ENCODE peak calls at places on chromosomes 6 and 20, in seven cellular contexts. One of them, this sample, is unnamed.

GRCh38 chr6:10882654-10883053 is 813 bp upstream of the GCM2 start:
- DNase-seq in psoas muscle: no peak
- DNase-seq in transverse colon: no peak
- DNase-seq in fibroblast of pulmonary artery: no peak
- DNase-seq in testis: no peak
- DNase-seq in cardiac fibroblast: no peak
- DNase-seq in fibroblast of lung: no peak
- DNase-seq in this sample: no peak

GRCh38 chr6:163999475-164000125 is 585.1 kb downstream of the QKI start:
- DNase-seq in testis: no peak
- DNase-seq in fibroblast of pulmonary artery: peak; percentile 9
- DNase-seq in fibroblast of lung: no peak
- DNase-seq in transverse colon: no peak
- DNase-seq in psoas muscle: no peak
- DNase-seq in cardiac fibroblast: no peak
- DNase-seq in this sample: no peak

GRCh38 chr20:62010551-62011402 is 54.9 kb downstream of the TAF4 start:
- DNase-seq in cardiac fibroblast: peak; percentile 66
- DNase-seq in fibroblast of lung: peak; percentile 37
- DNase-seq in transverse colon: peak; percentile 53
- DNase-seq in testis: peak; percentile 76
- DNase-seq in fibroblast of pulmonary artery: peak; percentile 65
- DNase-seq in psoas muscle: peak; percentile 72
- DNase-seq in this sample: peak; percentile 18

GRCh38 chr6:28142446-28142845 is 763 bp downstream of the ZKSCAN8 start:
- DNase-seq in psoas muscle: no peak
- DNase-seq in transverse colon: no peak
- DNase-seq in fibroblast of lung: peak; percentile 21
- DNase-seq in testis: no peak
- DNase-seq in cardiac fibroblast: peak; percentile 22
- DNase-seq in fibroblast of pulmonary artery: no peak
- DNase-seq in this sample: no peak

GRCh38 chr6:37451411-37452273 is 18.6 kb downstream of the CMTR1 start:
- DNase-seq in testis: no peak
- DNase-seq in fibroblast of lung: peak; percentile 20
- DNase-seq in transverse colon: no peak
- DNase-seq in fibroblast of pulmonary artery: no peak
- DNase-seq in cardiac fibroblast: peak; percentile 31
- DNase-seq in psoas muscle: no peak
- DNase-seq in this sample: no peak

GRCh38 chr6:162379762-162380409 is 347.7 kb downstream of the PRKN start:
- DNase-seq in transverse colon: no peak
- DNase-seq in testis: no peak
- DNase-seq in fibroblast of pulmonary artery: no peak
- DNase-seq in cardiac fibroblast: no peak
- DNase-seq in fibroblast of lung: peak; percentile 45
- DNase-seq in psoas muscle: no peak
- DNase-seq in this sample: peak; percentile 22

GRCh38 chr20:24423794-24424307 is 45.6 kb upstream of the SYNDIG1 start:
- DNase-seq in cardiac fibroblast: no peak
- DNase-seq in testis: no peak
- DNase-seq in psoas muscle: no peak
- DNase-seq in fibroblast of pulmonary artery: no peak
- DNase-seq in transverse colon: no peak
- DNase-seq in fibroblast of lung: no peak
- DNase-seq in this sample: no peak

GRCh38 chr6:1297746-1298145 is 14.2 kb upstream of the FOXQ1 start:
- DNase-seq in psoas muscle: no peak
- DNase-seq in fibroblast of lung: peak; percentile 15
- DNase-seq in transverse colon: no peak
- DNase-seq in testis: no peak
- DNase-seq in cardiac fibroblast: no peak
- DNase-seq in fibroblast of pulmonary artery: no peak
- DNase-seq in this sample: no peak

GRCh38 chr6:50791900-50792508 is 26.7 kb upstream of the TFAP2B start:
- DNase-seq in psoas muscle: no peak
- DNase-seq in transverse colon: no peak
- DNase-seq in fibroblast of lung: peak; percentile 4
- DNase-seq in fibroblast of pulmonary artery: peak; percentile 51
- DNase-seq in testis: peak; percentile 21
- DNase-seq in cardiac fibroblast: peak; percentile 42
- DNase-seq in this sample: no peak

GRCh38 chr20:9186396-9186795 is 117.5 kb downstream of the PLCB4 start:
- DNase-seq in fibroblast of lung: no peak
- DNase-seq in testis: no peak
- DNase-seq in cardiac fibroblast: no peak
- DNase-seq in transverse colon: no peak
- DNase-seq in fibroblast of pulmonary artery: no peak
- DNase-seq in psoas muscle: no peak
- DNase-seq in this sample: no peak

GRCh38 chr6:155201461-155202226 is 62.2 kb upstream of the CLDN20 start:
- DNase-seq in psoas muscle: no peak
- DNase-seq in testis: no peak
- DNase-seq in cardiac fibroblast: peak; percentile 39
- DNase-seq in fibroblast of pulmonary artery: peak; percentile 68
- DNase-seq in fibroblast of lung: peak; percentile 94
- DNase-seq in transverse colon: no peak
- DNase-seq in this sample: peak; percentile 70

GRCh38 chr20:53258741-53259140 is 286.6 kb downstream of the TSHZ2 start:
- DNase-seq in testis: no peak
- DNase-seq in fibroblast of pulmonary artery: no peak
- DNase-seq in cardiac fibroblast: no peak
- DNase-seq in transverse colon: no peak
- DNase-seq in psoas muscle: no peak
- DNase-seq in fibroblast of lung: no peak
- DNase-seq in this sample: no peak

GRCh38 chr6:89610149-89610642 is 28.4 kb downstream of the LYRM2 start:
- DNase-seq in testis: peak; percentile 68
- DNase-seq in fibroblast of pulmonary artery: peak; percentile 58
- DNase-seq in psoas muscle: peak; percentile 79
- DNase-seq in transverse colon: peak; percentile 81
- DNase-seq in cardiac fibroblast: peak; percentile 56
- DNase-seq in fibroblast of lung: peak; percentile 9
- DNase-seq in this sample: no peak

GRCh38 chr6:134169881-134170486 is 117.6 kb upstream of the SLC2A12 start:
- DNase-seq in testis: peak; percentile 26
- DNase-seq in fibroblast of lung: no peak
- DNase-seq in fibroblast of pulmonary artery: peak; percentile 66
- DNase-seq in psoas muscle: peak; percentile 53
- DNase-seq in cardiac fibroblast: peak; percentile 67
- DNase-seq in transverse colon: no peak
- DNase-seq in this sample: no peak

GRCh38 chr6:134172020-134172766 is 119.8 kb upstream of the SLC2A12 start:
- DNase-seq in fibroblast of lung: no peak
- DNase-seq in psoas muscle: no peak
- DNase-seq in cardiac fibroblast: peak; percentile 56
- DNase-seq in transverse colon: no peak
- DNase-seq in testis: no peak
- DNase-seq in fibroblast of pulmonary artery: peak; percentile 52
- DNase-seq in this sample: no peak

GRCh38 chr6:134170844-134171243 is 118.4 kb upstream of the SLC2A12 start:
- DNase-seq in transverse colon: no peak
- DNase-seq in fibroblast of pulmonary artery: peak; percentile 68
- DNase-seq in fibroblast of lung: no peak
- DNase-seq in cardiac fibroblast: peak; percentile 68
- DNase-seq in psoas muscle: peak; percentile 61
- DNase-seq in testis: no peak
- DNase-seq in this sample: no peak

GRCh38 chr6:134173007-134173690 is 120.7 kb upstream of the SLC2A12 start:
- DNase-seq in psoas muscle: no peak
- DNase-seq in testis: no peak
- DNase-seq in transverse colon: no peak
- DNase-seq in fibroblast of pulmonary artery: peak; percentile 47
- DNase-seq in fibroblast of lung: no peak
- DNase-seq in cardiac fibroblast: peak; percentile 41
- DNase-seq in this sample: no peak

GRCh38 chr6:134171517-134171916 is 119.1 kb upstream of the SLC2A12 start:
- DNase-seq in fibroblast of lung: no peak
- DNase-seq in psoas muscle: no peak
- DNase-seq in cardiac fibroblast: peak; percentile 66
- DNase-seq in fibroblast of pulmonary artery: peak; percentile 69
- DNase-seq in testis: no peak
- DNase-seq in transverse colon: no peak
- DNase-seq in this sample: no peak
- H3K4me3 ChIP-seq in fibroblast of lung: peak overlapping the region; percentile 91
- H3K4me3 ChIP-seq in psoas muscle: peak overlapping the region; percentile 90
- H3K4me3 ChIP-seq in cardiac fibroblast: peak overlapping the region; percentile 69
- H3K4me3 ChIP-seq in fibroblast of pulmonary artery: peak overlapping the region; percentile 90
- H3K4me3 ChIP-seq in testis: no peak overlapping the region
- H3K4me3 ChIP-seq in transverse colon: no peak overlapping the region
- H3K4me3 ChIP-seq in this sample: peak overlapping the region; percentile 98

DNA sequence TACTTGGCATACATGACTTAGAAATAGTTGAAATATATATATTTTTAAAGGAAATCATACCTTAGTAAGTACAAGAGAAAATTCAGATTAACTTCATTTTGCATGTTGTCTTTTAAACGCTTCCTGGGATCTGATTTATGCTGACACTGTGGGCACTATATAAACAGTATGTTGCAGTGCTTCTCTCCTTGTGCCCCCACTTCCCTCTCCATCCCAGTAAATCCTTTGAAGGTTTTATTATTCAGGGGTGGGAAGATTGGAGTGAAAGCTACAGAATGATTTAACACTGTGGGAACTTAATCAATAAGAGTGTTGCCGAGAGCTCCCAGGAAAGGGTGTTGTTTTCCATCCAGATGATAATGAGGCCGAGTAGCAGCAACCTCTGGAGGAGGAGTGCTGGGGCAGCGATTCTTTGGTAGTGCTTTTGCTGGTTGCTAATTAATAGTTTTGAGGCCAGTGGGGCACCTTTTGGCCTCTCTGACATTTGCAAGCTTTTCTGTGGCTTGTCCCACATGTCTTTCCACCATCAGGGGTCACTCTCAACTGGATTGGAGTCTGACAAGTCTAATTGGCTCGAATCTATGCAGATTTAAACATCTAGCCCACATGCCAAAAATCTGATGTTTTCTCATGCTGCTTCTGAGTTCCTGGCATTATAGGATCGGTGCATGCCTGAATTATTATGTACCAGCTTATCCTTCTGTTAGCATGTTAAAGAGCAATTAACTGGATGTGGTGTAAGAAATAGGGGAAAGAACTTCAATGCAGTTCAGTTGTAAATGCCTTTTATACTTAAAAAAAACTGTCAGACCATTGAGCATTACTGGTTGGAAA is 183.1 kb upstream of the MMS22L start:
- DNase-seq in transverse colon: no peak
- DNase-seq in fibroblast of pulmonary artery: no peak
- DNase-seq in psoas muscle: no peak
- DNase-seq in cardiac fibroblast: no peak
- DNase-seq in testis: no peak
- DNase-seq in fibroblast of lung: no peak
- DNase-seq in this sample: no peak
- TF ChIP-seq CTCF in transverse colon: no peak
- TF ChIP-seq CTCF in fibroblast of pulmonary artery: no peak
- TF ChIP-seq CTCF in psoas muscle: no peak
- TF ChIP-seq CTCF in cardiac fibroblast: no peak
- TF ChIP-seq CTCF in testis: no peak
- TF ChIP-seq CTCF in fibroblast of lung: no peak
- TF ChIP-seq CTCF in this sample: no peak

GRCh38 chr6:12720310-12720709 is 3.7 kb downstream of the PHACTR1 start:
- DNase-seq in cardiac fibroblast: no peak
- DNase-seq in testis: no peak
- DNase-seq in fibroblast of lung: no peak
- DNase-seq in fibroblast of pulmonary artery: no peak
- DNase-seq in psoas muscle: no peak
- DNase-seq in transverse colon: no peak
- DNase-seq in this sample: no peak
- H3K4me3 ChIP-seq in cardiac fibroblast: no peak overlapping the region
- H3K4me3 ChIP-seq in testis: no peak overlapping the region
- H3K4me3 ChIP-seq in fibroblast of lung: no peak overlapping the region
- H3K4me3 ChIP-seq in fibroblast of pulmonary artery: no peak overlapping the region
- H3K4me3 ChIP-seq in psoas muscle: no peak overlapping the region
- H3K4me3 ChIP-seq in transverse colon: no peak overlapping the region
- H3K4me3 ChIP-seq in this sample: no peak overlapping the region

GRCh38 chr6:138397128-138397814 is 6.8 kb upstream of the HEBP2 start:
- DNase-seq in fibroblast of pulmonary artery: no peak
- DNase-seq in cardiac fibroblast: no peak
- DNase-seq in fibroblast of lung: peak; percentile 7
- DNase-seq in testis: no peak
- DNase-seq in transverse colon: no peak
- DNase-seq in psoas muscle: no peak
- DNase-seq in this sample: no peak
- TF ChIP-seq CTCF in fibroblast of pulmonary artery: no peak
- TF ChIP-seq CTCF in cardiac fibroblast: no peak
- TF ChIP-seq CTCF in fibroblast of lung: no peak
- TF ChIP-seq CTCF in testis: no peak
- TF ChIP-seq CTCF in transverse colon: no peak
- TF ChIP-seq CTCF in psoas muscle: no peak
- TF ChIP-seq CTCF in this sample: no peak

GRCh38 chr6:32154514-32155161 is 697 bp downstream of the PPT2 start:
- DNase-seq in transverse colon: peak; percentile 85
- DNase-seq in cardiac fibroblast: peak; percentile 75
- DNase-seq in fibroblast of lung: peak; percentile 60
- DNase-seq in testis: peak; percentile 87
- DNase-seq in fibroblast of pulmonary artery: peak; percentile 72
- DNase-seq in psoas muscle: peak; percentile 83
- DNase-seq in this sample: peak; percentile 33

GRCh38 chr6:32156891-32157290 is 3.0 kb downstream of the PPT2 start:
- DNase-seq in transverse colon: no peak
- DNase-seq in cardiac fibroblast: no peak
- DNase-seq in fibroblast of pulmonary artery: no peak
- DNase-seq in fibroblast of lung: no peak
- DNase-seq in testis: no peak
- DNase-seq in psoas muscle: no peak
- DNase-seq in this sample: no peak

GRCh38 chr6:32153252-32153834 is 598 bp upstream of the PPT2 start:
- DNase-seq in fibroblast of pulmonary artery: no peak
- DNase-seq in testis: no peak
- DNase-seq in psoas muscle: peak; percentile 64
- DNase-seq in cardiac fibroblast: no peak
- DNase-seq in transverse colon: no peak
- DNase-seq in fibroblast of lung: peak; percentile 52
- DNase-seq in this sample: no peak

GRCh38 chr6:32153835-32154513 is at the start of gene PPT2:
- DNase-seq in transverse colon: peak; percentile 88
- DNase-seq in psoas muscle: peak; percentile 95
- DNase-seq in fibroblast of lung: peak; percentile 92
- DNase-seq in testis: peak; percentile 96
- DNase-seq in fibroblast of pulmonary artery: peak; percentile 97
- DNase-seq in cardiac fibroblast: peak; percentile 98
- DNase-seq in this sample: peak; percentile 84

DNA sequence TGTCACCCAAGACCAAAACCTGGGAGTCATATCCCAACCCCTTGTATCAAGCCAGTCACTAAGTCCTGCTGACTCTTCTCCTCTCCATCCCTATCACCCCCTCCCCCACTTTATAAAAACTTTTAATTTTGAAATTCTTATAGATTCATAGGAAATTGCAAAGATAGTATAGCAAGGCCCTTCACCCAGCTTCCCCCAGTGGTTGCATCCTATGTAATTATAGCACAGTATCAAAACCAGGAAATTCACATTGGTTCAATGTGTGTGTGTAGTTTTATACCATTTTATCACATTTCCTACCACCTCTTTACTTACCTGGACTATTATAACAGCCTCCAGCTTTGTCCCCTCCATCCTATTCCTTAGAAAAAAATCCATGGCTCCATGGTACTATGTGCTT is 4.1 kb downstream of the PPT2 start:
- DNase-seq in testis: no peak
- DNase-seq in transverse colon: no peak
- DNase-seq in psoas muscle: no peak
- DNase-seq in fibroblast of lung: no peak
- DNase-seq in cardiac fibroblast: no peak
- DNase-seq in fibroblast of pulmonary artery: no peak
- DNase-seq in this sample: no peak
- H3K4me3 ChIP-seq in testis: no peak overlapping the region
- H3K4me3 ChIP-seq in transverse colon: no peak overlapping the region
- H3K4me3 ChIP-seq in psoas muscle: no peak overlapping the region
- H3K4me3 ChIP-seq in fibroblast of lung: no peak overlapping the region
- H3K4me3 ChIP-seq in cardiac fibroblast: no peak overlapping the region
- H3K4me3 ChIP-seq in fibroblast of pulmonary artery: no peak overlapping the region
- H3K4me3 ChIP-seq in this sample: no peak overlapping the region

This sample was measured in astrocyte of the cerebellum.